ENCODE peak calls at places on chromosomes 12 and 14, in four cellular contexts. C, I, F and Z are unnamed samples.

GRCh38 chr12:26010293-26010821 is 51.9 kb downstream of the RASSF8 start:
- DNase-seq in C (no peak), I (no peak), F (no peak), Z (no peak)

GRCh38 chr14:50082784-50083466 is 33.4 kb downstream of the VCPKMT start:
- DNase-seq in C (no peak), I (peak; percentile 74), F (no peak), Z (no peak)

GRCh38 chr14:78758333-78758732 is 588.2 kb downstream of the NRXN3 start:
- DNase-seq in C (peak; percentile 4), I (no peak), F (no peak), Z (no peak)

GRCh38 chr12:59734371-59734770 is 138.5 kb downstream of the SLC16A7 start:
- DNase-seq in C (no peak), I (no peak), F (no peak), Z (no peak)

GRCh38 chr14:102418853-102419240 is 56.1 kb downstream of the TECPR2 start:
- DNase-seq in C (no peak), I (no peak), F (no peak), Z (no peak)

GRCh38 chr12:93273834-93274705 is 103.7 kb upstream of the NUDT4 start:
- DNase-seq in C (no peak), I (no peak), F (no peak), Z (no peak)

GRCh38 chr12:113103756-113104450 is 31.7 kb downstream of the RASAL1 start:
- DNase-seq in C (no peak), I (peak; percentile 32), F (no peak), Z (no peak)

GRCh38 chr14:100376751-100377171 is 53.6 kb downstream of the SLC25A47 start:
- DNase-seq in C (no peak), I (no peak), F (no peak), Z (no peak)

GRCh38 chr14:34250959-34251358 is 211.1 kb downstream of the SPTSSA start:
- DNase-seq in C (no peak), I (no peak), F (no peak), Z (peak; percentile 56)

GRCh38 chr12:118334939-118335567 is 37.7 kb downstream of the TAOK3 start:
- DNase-seq in C (no peak), I (no peak), F (no peak), Z (no peak)

GRCh38 chr14:65531148-65531547 is 118.6 kb downstream of the FUT8 start:
- DNase-seq in C (no peak), I (no peak), F (no peak), Z (no peak)

GRCh38 chr14:55129428-55130193 is 559 bp downstream of the LGALS3 start:
- DNase-seq in C (no peak), I (peak; percentile 59), F (peak; percentile 73), Z (peak; percentile 50)

GRCh38 chr12:106138279-106138645 is 492 bp downstream of the NUAK1 start:
- DNase-seq in C (no peak), I (no peak), F (peak; percentile 33), Z (peak; percentile 41)

GRCh38 chr14:36949371-36949770 is 223.0 kb downstream of the SLC25A21 start:
- DNase-seq in C (no peak), I (no peak), F (no peak), Z (no peak)

GRCh38 chr12:53827306-53827705 is 75.5 kb upstream of the CISTR start:
- DNase-seq in C (no peak), I (no peak), F (no peak), Z (no peak)

GRCh38 chr12:104632724-104633181 is 176.0 kb downstream of the CHST11 start:
- DNase-seq in C (no peak), I (no peak), F (no peak), Z (no peak)

GRCh38 chr12:27705263-27705662 is 5.4 kb upstream of the MRPS35 start:
- DNase-seq in C (no peak), I (no peak), F (no peak), Z (no peak)

GRCh38 chr14:65732112-65732511 is 319.6 kb downstream of the FUT8 start:
- DNase-seq in C (no peak), I (no peak), F (no peak), Z (no peak)

GRCh38 chr12:98227162-98227561 is 288.2 kb upstream of the TMPO start:
- DNase-seq in C (peak; percentile 7), I (no peak), F (no peak), Z (no peak)

DNA sequence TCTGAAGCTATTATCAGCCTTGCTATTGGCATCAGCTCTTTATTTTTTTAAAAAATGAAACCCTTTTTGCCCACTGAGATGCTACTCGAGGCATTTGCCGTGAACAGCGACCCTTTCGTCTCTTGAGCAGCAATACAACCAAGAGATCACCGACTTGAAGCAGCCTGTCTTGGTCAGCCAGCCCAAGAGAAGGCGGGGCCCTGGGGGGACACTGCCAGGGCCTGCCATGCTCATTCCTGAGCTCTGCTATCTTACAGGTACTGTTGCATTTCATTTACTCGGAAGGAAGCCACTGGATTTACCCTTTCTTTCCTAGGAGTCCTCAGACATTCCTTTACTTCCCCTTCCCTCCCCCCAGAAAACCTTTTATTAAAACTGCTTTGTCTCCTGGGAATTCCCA is 16.7 kb downstream of the PIWIL1 start:
- DNase-seq in C (no peak), I (no peak), F (no peak), Z (no peak)
- TF ChIP-seq POLR2A in C (no peak), I (no peak), F (no peak), Z (no peak)

GRCh38 chr14:95523051-95523817 is 6.8 kb upstream of the SYNE3 start:
- DNase-seq in C (no peak), I (no peak), F (no peak), Z (no peak)
- TF ChIP-seq POLR2A in C (no peak), I (no peak), F (no peak), Z (no peak)

DNA sequence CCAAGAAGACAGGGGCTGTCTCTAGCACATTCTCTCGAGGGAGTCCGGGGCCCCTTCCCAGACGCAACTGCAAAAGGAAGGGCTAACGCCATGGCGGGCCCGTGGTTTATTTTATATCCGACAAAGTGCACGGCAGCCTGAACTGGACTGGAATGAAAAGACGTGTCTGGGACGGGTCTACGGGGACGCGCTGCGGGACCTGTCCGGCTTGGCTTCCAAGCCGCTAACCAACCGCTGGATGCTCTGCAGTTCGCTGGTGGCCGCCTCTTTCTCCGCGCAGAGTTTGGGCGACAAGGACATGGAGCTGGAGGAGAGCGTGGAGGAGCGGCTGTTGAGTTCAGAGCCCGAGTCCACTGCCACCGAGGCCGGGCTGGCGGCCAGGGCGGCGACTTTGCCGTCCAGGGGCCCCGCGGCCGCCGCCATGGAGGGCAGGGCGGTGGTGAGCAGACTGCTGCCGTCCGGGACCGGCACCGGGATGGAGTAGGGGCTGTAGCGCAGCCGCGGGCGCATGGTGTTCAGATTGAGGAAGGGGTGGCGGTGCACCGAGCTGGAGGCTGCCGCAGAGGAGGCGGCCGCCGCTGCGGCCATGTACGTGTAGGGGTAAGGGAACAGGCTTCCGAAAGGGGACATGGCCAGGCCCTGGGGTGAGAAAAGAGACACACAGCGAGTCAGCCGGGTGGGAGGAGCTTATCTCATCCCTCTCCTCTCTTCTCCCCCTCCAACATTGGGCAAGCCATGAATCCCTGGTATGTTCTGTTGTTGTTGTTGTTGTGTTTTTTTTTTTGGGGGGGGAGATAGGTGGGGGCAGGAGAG is 12.1 kb downstream of the TBX3 start:
- DNase-seq in C (no peak), I (no peak), F (peak; percentile 40), Z (no peak)
- TF ChIP-seq POLR2A in C (no peak), I (no peak), F (no peak), Z (no peak)

DNA sequence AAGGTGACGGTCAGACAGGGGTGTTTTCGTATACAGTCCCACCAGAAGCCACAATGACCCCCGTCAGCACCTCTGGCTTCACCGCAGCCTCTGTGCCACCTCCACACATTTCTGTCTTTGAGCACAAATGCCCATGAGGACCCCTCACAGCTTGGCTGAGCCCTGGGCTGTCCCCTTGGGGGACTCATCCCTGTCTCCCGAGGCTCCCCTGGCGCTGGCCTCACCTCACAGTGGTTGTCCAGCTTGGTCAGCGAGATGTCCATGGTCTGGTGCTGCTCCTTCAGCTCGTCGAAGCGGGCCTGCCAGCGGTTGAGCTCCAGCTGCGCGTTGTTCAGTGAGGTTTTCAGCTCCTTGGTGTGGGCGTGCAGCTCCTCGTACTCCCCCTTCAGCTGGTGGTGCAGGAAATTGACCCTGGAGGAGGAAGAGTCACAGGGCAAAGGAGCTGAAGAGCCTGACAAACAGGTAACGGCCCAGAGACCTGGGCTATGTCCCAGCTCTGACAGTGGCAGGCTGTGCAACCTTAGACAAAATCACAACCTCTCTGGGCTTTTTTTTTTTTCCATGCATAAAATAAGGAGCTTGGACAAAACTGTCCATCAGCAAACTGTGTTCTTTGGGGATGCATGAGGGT is 52.7 kb upstream of the GPR68 start:
- DNase-seq in C (no peak), I (no peak), F (no peak), Z (no peak)
- TF ChIP-seq POLR2A in C (no peak), I (no peak), F (no peak), Z (no peak)

DNA sequence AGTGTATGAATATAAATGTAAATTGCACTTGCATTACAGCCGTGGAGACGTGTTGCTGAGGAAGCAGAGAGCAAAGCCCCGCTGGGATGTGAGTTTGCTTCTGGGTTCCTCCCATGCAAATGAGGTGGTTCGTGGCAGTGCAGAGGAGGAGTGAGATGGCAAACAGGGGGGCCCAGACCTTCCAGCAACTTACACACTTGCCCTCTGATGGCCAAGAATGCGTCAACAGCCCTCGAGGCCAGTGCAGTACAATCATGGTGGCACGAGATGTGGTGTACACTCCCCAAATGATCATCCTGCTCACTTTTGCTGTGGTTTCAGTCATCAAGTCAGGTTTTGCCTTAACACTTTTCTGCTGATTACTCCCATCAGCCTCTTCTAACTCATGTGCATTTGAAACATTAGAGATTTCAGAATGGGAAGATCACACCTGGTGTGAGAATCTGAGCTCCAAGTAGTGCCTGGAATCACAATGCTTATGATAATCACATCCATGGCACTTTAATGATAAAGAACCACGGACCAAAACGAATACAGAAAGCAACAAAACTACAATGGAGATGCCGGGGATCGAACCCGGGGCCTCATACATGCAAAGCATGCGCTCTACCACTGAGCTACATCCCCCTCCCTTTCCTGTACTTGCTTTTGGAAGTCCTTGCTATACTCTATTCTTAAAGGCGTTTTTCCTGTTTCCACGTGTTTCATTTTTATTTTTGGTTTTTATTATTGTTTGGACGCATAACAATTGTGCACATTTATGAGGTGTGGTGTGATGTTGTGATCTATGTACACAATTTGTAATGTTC is 7.0 kb upstream of the UBC start:
- DNase-seq in C (no peak), I (peak; percentile 78), F (peak; percentile 62), Z (no peak)
- TF ChIP-seq POLR2A in C (no peak), I (no peak), F (no peak), Z (no peak)